ENCODE peak calls at places on chromosome 17, in five cellular contexts. Z, V, Q, H and X are unnamed samples. For H3K4me1, the result is how much of the 10 kb centered on the place peaks cover.

GRCh38 chr17:83098241-83099085 is 19.1 kb downstream of the METRNL start:
- ATAC-seq in Q (peak), H (no peak), V (peak), Z (no peak), X (no peak)

GRCh38 chr17:50950002-50950877 is 84.1 kb upstream of the TOB1 start:
- ATAC-seq in Q (peak), Z (peak), V (peak), H (peak), X (peak)

GRCh38 chr17:60151355-60151754 is 1.6 kb downstream of the CA4 start:
- ATAC-seq in H (no peak), V (no peak), Z (no peak), Q (no peak), X (no peak)

GRCh38 chr17:12118617-12119016 is 97.9 kb downstream of the MAP2K4 start:
- ATAC-seq in V (no peak), Q (no peak), H (no peak), Z (no peak), X (no peak)

GRCh38 chr17:55177914-55178217 is 86.9 kb upstream of the HLF start:
- ATAC-seq in Z (no peak), H (no peak), Q (no peak), V (no peak), X (no peak)

GRCh38 chr17:30939059-30939689 is 17.4 kb downstream of the ADAP2 start:
- ATAC-seq in V (no peak), H (no peak), Q (peak), Z (no peak), X (no peak)

GRCh38 chr17:35175638-35176415 is 18.4 kb downstream of the SLC35G3 start:
- ATAC-seq in Q (peak), V (no peak), H (peak), Z (no peak), X (no peak)

GRCh38 chr17:79850571-79851460 is 11.6 kb upstream of the CBX4 start:
- ATAC-seq in H (no peak), Q (no peak), Z (peak), V (no peak), X (no peak)

GRCh38 chr17:17109896-17110295 is 67.6 kb downstream of the MPRIP start:
- ATAC-seq in H (peak), V (no peak), Q (peak), Z (peak), X (peak)

GRCh38 chr17:76003915-76004314 is 3.3 kb downstream of the CDK3 start:
- ATAC-seq in H (no peak), V (peak), Z (no peak), Q (no peak), X (no peak)

GRCh38 chr17:2233441-2233947 is 70.1 kb downstream of the SMG6 start:
- ATAC-seq in Q (peak), H (no peak), Z (no peak), V (no peak), X (peak)

GRCh38 chr17:55453836-55454557 is 32.4 kb upstream of the MMD start:
- ATAC-seq in Z (no peak), Q (no peak), V (no peak), H (no peak), X (no peak)

GRCh38 chr17:44909681-44910144 is 5.6 kb downstream of the GFAP start:
- ATAC-seq in H (no peak), Z (no peak), Q (no peak), V (no peak), X (no peak)

GRCh38 chr17:50686494-50687199 is 21.1 kb downstream of the ANKRD40 start:
- ATAC-seq in Z (peak), Q (peak), H (peak), V (peak), X (peak)

GRCh38 chr17:49247949-49248348 is 17.4 kb upstream of the PHOSPHO1 start:
- ATAC-seq in Q (no peak), V (no peak), H (no peak), Z (no peak), X (no peak)

GRCh38 chr17:49249292-49249794 is 18.8 kb upstream of the PHOSPHO1 start:
- ATAC-seq in Z (peak), H (no peak), V (no peak), Q (peak), X (no peak)

GRCh38 chr17:49254066-49254465 is 23.5 kb upstream of the PHOSPHO1 start:
- ATAC-seq in H (no peak), Z (peak), V (no peak), Q (no peak), X (no peak)

GRCh38 chr17:49252148-49252682 is 21.6 kb upstream of the PHOSPHO1 start:
- ATAC-seq in Z (peak), Q (no peak), V (peak), H (peak), X (no peak)

DNA sequence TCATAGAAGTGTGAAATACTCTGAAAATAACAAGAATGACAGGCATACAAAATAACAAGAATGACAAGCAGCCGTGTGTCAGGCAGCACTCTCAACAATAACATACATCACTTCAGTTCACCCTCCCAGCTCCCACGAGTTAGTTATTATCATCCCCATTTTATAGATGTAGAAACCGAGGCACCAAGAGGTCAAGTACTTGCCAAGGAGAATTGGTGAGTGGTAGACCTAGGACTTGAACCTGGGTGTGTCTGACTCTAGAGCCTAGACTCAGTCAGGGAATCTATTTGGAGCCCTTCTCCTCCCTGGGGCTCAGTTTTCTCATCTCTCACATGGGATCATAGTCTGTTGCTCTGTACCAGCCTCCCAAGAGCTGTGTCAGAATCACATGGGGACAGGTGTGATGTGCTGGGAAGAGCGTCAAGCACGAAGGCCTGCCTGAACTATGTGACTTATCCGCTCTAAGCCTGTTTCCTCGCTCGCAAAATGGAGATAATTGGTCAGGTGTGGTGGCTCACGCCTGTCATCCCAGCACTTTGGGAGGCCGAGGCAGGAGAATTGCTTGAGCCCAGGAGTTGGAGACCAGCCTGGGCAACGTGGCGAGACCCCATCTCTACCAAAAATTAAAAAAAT is 19.4 kb upstream of the PHOSPHO1 start:
- ATAC-seq in Q (no peak), V (no peak), Z (no peak), H (no peak), X (no peak)
- H3K4me1 ChIP-seq in Q (under half), V (under half), Z (under half), H (under half), X (under half)

DNA sequence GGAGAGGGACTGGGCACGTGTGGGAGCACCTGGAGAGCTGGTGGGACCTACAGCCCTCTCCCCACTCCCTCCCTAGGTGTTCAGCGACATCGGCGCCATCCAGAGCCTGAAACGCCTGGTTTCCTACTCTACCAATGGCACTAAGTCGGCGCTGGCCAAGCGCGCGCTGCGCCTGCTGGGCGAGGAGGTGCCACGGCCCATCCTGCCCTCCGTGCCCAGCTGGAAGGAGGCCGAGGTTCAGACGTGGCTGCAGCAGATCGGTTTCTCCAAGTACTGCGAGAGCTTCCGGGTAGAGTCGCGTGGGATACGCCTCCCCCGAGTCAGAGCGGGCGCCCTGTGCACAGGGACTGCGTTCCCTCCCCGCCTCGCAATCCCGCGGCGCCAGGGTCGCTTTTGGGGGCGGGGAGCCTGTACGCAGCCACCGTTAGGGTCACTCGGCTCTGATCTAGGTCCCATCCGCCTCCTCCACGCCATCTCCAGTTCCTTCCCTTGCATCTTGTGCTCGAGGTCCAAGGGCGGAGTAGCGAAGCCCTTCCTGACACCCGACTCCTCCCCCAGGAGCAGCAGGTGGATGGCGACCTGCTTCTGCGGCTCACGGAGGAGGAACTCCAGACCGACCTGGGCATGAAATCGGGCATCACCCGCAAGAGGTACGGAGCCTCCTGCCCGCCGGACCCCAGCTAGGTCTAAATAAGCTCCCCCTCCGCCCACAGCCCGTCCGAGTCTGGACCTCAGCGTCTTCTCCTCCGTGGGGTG is 13.0 kb downstream of the SARM1 start:
- ATAC-seq in Q (peak), Z (no peak), V (no peak), H (peak), X (peak)
- TF ChIP-seq POLR2A in Q (no peak), Z (no peak), V (no peak), H (peak), X (no peak)

DNA sequence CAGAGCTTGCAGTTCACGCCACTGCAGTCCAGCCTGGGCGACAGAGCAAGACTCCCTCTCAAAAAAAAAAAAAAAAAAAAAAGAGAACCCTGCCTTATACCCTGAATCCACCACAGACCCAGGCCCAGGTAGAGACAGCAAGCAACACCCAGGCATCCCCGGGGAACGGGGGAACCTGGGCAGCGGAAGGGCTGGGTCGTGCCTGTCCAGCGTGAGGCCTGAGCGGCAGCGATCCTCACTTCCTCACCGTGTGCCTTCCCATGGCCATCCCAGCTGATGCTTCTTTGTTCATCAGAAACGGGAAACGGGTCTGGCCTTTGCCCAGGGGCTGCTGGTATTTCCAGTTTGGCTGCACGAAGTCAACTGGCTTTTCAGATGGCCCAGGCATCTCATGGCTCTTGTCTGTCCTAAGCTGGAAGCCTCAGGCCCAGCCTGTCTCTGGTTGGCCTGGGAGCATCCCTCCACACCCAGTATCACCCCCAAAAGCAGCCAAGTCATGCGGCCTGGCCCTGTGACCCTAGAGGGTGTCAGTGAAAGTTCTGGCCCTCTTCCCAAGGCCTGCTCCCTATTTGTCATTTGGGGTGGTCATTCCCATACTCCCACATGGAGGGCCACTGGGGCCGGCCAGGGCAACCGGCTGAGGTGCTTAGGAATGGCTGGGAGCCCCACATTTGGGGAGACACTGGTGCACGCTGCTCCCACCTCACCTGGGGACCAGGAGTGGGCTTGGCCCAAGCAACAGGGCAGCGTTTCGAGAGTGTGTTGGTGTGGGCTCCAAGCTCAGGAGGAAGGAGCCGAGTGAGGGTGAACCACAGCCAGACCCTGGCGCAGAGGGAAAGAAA is 20.1 kb downstream of the FAM83G start:
- ATAC-seq in Z (no peak), H (no peak), V (no peak), Q (no peak), X (no peak)
- H3K4me1 ChIP-seq in Z (under half), H (under half), V (half or more), Q (under half), X (under half)

GRCh38 chr17:81052199-81052997 is 17.4 kb downstream of the BAIAP2 start:
- ATAC-seq in Q (peak), V (no peak), H (no peak), Z (no peak), X (peak)

GRCh38 chr17:81049372-81049911 is 14.5 kb downstream of the BAIAP2 start:
- ATAC-seq in Q (no peak), Z (peak), H (no peak), V (no peak), X (no peak)

GRCh38 chr17:81048827-81049371 is 13.9 kb downstream of the BAIAP2 start:
- ATAC-seq in V (no peak), Q (no peak), H (no peak), Z (no peak), X (no peak)

GRCh38 chr17:81050645-81051625 is 16.0 kb downstream of the BAIAP2 start:
- ATAC-seq in V (no peak), Q (no peak), Z (no peak), H (no peak), X (no peak)

GRCh38 chr17:81049973-81050551 is 15.1 kb downstream of the BAIAP2 start:
- ATAC-seq in V (no peak), H (peak), Z (peak), Q (peak), X (peak)
- TF ChIP-seq POLR2A in V (no peak), H (peak), Z (no peak), Q (no peak), X (peak)

DNA sequence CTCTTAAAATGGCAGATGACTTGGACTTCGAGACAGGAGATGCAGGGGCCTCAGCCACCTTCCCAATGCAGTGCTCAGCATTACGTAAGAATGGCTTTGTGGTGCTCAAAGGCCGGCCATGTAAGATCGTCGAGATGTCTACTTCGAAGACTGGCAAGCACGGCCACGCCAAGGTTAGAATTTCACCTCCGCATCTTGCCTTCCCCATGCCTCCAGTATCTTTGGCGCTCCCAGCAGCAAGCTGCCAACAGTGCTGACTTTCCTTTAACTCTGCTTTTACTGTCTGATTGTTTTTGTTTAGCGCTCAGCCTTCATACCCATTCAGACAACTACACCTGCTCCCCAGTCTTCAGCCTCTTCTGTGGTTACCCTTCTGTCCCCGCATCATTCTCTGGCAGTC is 2.2 kb downstream of the EIF5A start:
- ATAC-seq in H (no peak), Q (no peak), Z (no peak), V (no peak), X (no peak)
- H3K4me1 ChIP-seq in H (under half), Q (under half), Z (under half), V (half or more), X (half or more)